ENCODE peak calls at places on chromosomes 3 and 15, in four cellular contexts. L is choroid plexus epithelial cell, W is pancreas, Q is kidney. S is an unnamed sample.

GRCh38 chr15:100438570-100438969 is 90.2 kb downstream of the CERS3 start:
- DNase-seq in L (peak; percentile 30), Q (no peak), W (no peak), S (no peak)

GRCh38 chr3:196639517-196640500 is at the start of gene NRROS:
- DNase-seq in Q (peak; percentile 87), L (peak; percentile 58), W (peak; percentile 59), S (peak; percentile 88)

GRCh38 chr3:112779558-112780480 is 66.8 kb downstream of the CD200R1L start:
- DNase-seq in W (no peak), Q (no peak), L (no peak), S (no peak)

GRCh38 chr3:127532561-127533203 is 57.9 kb downstream of the TPRA1 start:
- DNase-seq in Q (no peak), W (no peak), L (no peak), S (peak; percentile 17)

GRCh38 chr3:100089802-100090668 is 24.3 kb downstream of the FILIP1L start:
- DNase-seq in Q (no peak), L (peak; percentile 81), W (no peak), S (peak; percentile 81)

GRCh38 chr3:23004971-23005370 is 198.2 kb upstream of the UBE2E2 start:
- DNase-seq in W (no peak), Q (no peak), L (peak; percentile 78), S (no peak)

GRCh38 chr15:50145451-50145872 is 26.4 kb upstream of the ATP8B4 start:
- DNase-seq in W (no peak), L (peak; percentile 90), Q (no peak), S (no peak)

GRCh38 chr3:111299070-111299672 is 227.6 kb downstream of the NECTIN3 start:
- DNase-seq in L (peak; percentile 56), Q (no peak), W (no peak), S (peak; percentile 47)

GRCh38 chr3:143348486-143349327 is 229.1 kb downstream of the CHST2 start:
- DNase-seq in L (no peak), Q (no peak), W (no peak), S (no peak)

GRCh38 chr15:84736375-84736774 is 12.0 kb upstream of the ZNF592 start:
- DNase-seq in L (no peak), W (no peak), Q (no peak), S (no peak)

GRCh38 chr3:112742934-112743333 is 102.0 kb upstream of the CCDC80 start:
- DNase-seq in Q (no peak), W (no peak), L (no peak), S (no peak)

GRCh38 chr3:49653636-49654035 is 20.5 kb upstream of the APEH start:
- DNase-seq in W (no peak), Q (no peak), L (no peak), S (no peak)

GRCh38 chr3:99248913-99249312 is 347.4 kb upstream of the DCBLD2 start:
- DNase-seq in Q (no peak), L (peak; percentile 29), W (no peak), S (no peak)

GRCh38 chr15:66765478-66766281 is 63.6 kb downstream of the SMAD6 start:
- DNase-seq in W (peak; percentile 86), Q (peak; percentile 93), L (no peak), S (no peak)

GRCh38 chr3:197670361-197670760 is 66.3 kb downstream of the RUBCN start:
- DNase-seq in Q (no peak), L (no peak), W (no peak), S (no peak)

GRCh38 chr3:137020888-137021287 is 63.1 kb downstream of the IL20RB start:
- DNase-seq in L (no peak), W (no peak), Q (no peak), S (no peak)

GRCh38 chr15:29115093-29115991 is 154.3 kb downstream of the NSMCE3 start:
- DNase-seq in W (no peak), Q (no peak), L (peak; percentile 41), S (peak; percentile 88)

GRCh38 chr3:172305552-172305951 is 142.7 kb downstream of the GHSR start:
- DNase-seq in Q (no peak), L (peak; percentile 87), W (no peak), S (no peak)

GRCh38 chr3:112643621-112644236 is 2.8 kb upstream of the CCDC80 start:
- DNase-seq in Q (no peak), L (no peak), W (no peak), S (no peak)

GRCh38 chr15:36232491-36232890 is 346.9 kb upstream of the CDIN1 start:
- DNase-seq in W (no peak), L (no peak), Q (no peak), S (peak; percentile 63)

GRCh38 chr15:68313501-68314390 is 36.2 kb downstream of the FEM1B start:
- DNase-seq in L (no peak), Q (no peak), W (no peak), S (peak; percentile 38)

GRCh38 chr3:49654176-49654825 is 19.9 kb upstream of the APEH start:
- DNase-seq in Q (no peak), L (no peak), W (no peak), S (no peak)

GRCh38 chr15:51475736-51476135 is 134.3 kb downstream of the GLDN start:
- DNase-seq in W (no peak), Q (no peak), L (no peak), S (no peak)

GRCh38 chr15:36117394-36117793 is 462.0 kb upstream of the CDIN1 start:
- DNase-seq in W (no peak), L (no peak), Q (no peak), S (no peak)

GRCh38 chr15:66850078-66850991 is 148.3 kb downstream of the SMAD6 start:
- DNase-seq in W (peak; percentile 14), L (no peak), Q (peak; percentile 73), S (peak; percentile 77)

GRCh38 chr15:56786966-56787365 is 53.7 kb upstream of the ZNF280D start:
- DNase-seq in Q (no peak), W (no peak), L (peak; percentile 23), S (no peak)

GRCh38 chr3:98732239-98733054 is 30.7 kb upstream of the ST3GAL6 start:
- DNase-seq in Q (peak; percentile 84), W (peak; percentile 38), L (peak; percentile 26), S (peak; percentile 92)

GRCh38 chr3:123892195-123892594 is 8.1 kb upstream of the MYLK start:
- DNase-seq in L (no peak), Q (no peak), W (no peak), S (no peak)

GRCh38 chr3:112814256-112814655 is 32.4 kb downstream of the CD200R1L start:
- DNase-seq in W (no peak), L (peak; percentile 93), Q (no peak), S (no peak)

GRCh38 chr3:23992051-23992628 is 47.1 kb downstream of the NR1D2 start:
- DNase-seq in W (no peak), Q (no peak), L (peak; percentile 55), S (no peak)

GRCh38 chr3:10666621-10667020 is 149.4 kb upstream of the SLC6A11 start:
- DNase-seq in W (no peak), L (no peak), Q (no peak), S (no peak)

GRCh38 chr3:196537319-196537984 is 22.3 kb upstream of the SMCO1 start:
- DNase-seq in W (no peak), L (peak; percentile 23), Q (no peak), S (peak; percentile 76)

GRCh38 chr3:3579658-3580057 is 219.6 kb upstream of the LRRN1 start:
- DNase-seq in L (no peak), Q (no peak), W (no peak), S (no peak)

GRCh38 chr3:3573341-3573740 is 225.9 kb upstream of the LRRN1 start:
- DNase-seq in Q (no peak), W (no peak), L (no peak), S (no peak)

GRCh38 chr3:3577823-3578222 is 221.4 kb upstream of the LRRN1 start:
- DNase-seq in W (no peak), Q (no peak), L (no peak), S (no peak)

GRCh38 chr3:3578723-3579122 is 220.5 kb upstream of the LRRN1 start:
- DNase-seq in L (no peak), W (no peak), Q (no peak), S (no peak)
- H3K4me3 ChIP-seq in L (no peak overlapping the region), W (no peak overlapping the region), Q (no peak overlapping the region), S (no peak overlapping the region)

DNA sequence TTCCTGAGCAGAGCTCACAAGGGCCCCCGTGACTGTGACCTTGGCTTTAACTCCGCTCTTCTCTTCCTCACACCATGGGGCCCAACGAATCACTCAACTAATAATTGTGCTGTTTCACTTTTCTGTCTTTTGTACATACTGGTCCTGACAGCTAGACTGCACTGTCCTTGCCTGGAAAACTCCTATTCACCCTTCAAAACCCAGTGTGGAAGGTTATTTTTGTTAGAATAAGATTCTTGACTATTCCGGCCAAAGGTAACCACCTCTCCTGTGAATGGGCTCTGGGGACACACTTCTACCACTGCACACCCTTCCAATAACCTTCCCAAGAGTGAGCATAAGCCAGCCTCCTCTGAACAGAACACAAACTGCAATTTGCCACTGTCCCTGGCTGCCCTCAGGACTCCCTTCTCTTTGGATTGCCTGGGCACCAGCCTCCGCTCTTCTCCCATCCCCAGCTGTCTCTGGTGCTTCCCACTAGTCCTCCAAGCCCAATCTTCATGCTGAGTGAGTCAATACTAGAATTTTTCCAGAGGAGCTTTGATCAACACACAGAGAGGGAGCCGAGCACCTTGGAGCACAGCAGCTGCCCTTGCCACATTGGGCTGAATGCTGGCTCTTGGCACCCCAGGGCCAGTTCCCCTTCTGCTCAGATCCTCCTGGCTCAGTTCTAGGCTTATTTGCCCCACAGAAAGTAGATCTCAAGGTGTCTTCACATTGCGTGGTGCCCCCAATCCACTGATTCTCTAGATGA is 2.1 kb downstream of the SCN5A start:
- DNase-seq in L (no peak), W (no peak), Q (no peak), S (peak; percentile 47)
- H3K4me3 ChIP-seq in L (no peak overlapping the region), W (no peak overlapping the region), Q (no peak overlapping the region), S (no peak overlapping the region)

DNA sequence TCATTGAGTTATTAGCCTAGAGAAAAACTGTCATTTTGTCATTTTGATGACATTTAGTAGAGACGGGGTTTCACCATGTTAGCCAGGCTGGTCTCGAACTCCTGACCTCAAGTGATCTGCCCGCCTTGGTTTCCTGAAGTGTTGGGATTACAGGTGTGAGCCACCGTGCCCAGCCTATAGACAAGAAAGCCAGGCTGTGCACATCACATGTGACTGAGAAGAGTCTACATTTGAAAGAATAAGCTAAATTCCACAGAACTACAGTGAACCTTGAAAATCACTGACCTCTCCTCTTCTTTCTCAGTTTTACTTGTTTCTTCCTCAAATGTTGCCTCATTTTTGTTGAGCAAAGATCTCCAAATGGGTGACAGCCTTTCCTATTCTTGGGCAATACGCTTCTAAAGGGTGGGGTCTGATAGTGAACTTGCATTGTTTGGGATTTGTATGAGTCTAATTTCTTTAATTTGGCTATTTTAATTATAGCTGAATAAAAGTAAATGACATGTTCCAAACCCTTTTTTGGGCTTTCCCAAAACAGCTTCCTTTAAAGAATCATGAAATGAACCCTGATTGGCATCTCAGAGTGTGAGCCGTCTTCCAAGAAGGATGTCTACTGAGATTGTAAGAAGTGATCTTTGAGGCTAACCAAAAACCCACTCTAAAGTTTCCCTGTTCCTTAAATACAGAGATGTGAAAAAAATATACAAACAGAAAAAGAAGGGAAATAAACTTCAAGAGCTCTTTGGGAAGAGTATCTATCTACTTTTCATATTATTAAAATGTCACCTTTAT is 21.5 kb upstream of the SPTBN5 start:
- DNase-seq in L (no peak), W (no peak), Q (no peak), S (no peak)
- H3K4me3 ChIP-seq in L (no peak overlapping the region), W (no peak overlapping the region), Q (no peak overlapping the region), S (no peak overlapping the region)

GRCh38 chr15:64911317-64912186 is at the start of gene ANKDD1A:
- DNase-seq in Q (peak; percentile 87), W (peak; percentile 62), L (peak; percentile 38), S (peak; percentile 92)
- H3K4me3 ChIP-seq in Q (peak within 1 kb of the TSS; percentile 45), W (peak within 1 kb of the TSS; percentile 40), L (peak within 1 kb of the TSS; percentile 67), S (peak within 1 kb of the TSS; percentile 97)

GRCh38 chr3:101500208-101500607 is 12.8 kb downstream of the SENP7 start:
- DNase-seq in Q (no peak), L (no peak), W (no peak), S (no peak)

GRCh38 chr3:101495552-101495951 is 17.5 kb downstream of the SENP7 start:
- DNase-seq in L (no peak), Q (no peak), W (no peak), S (peak; percentile 60)

GRCh38 chr3:101501783-101502182 is 11.2 kb downstream of the SENP7 start:
- DNase-seq in L (no peak), Q (no peak), W (no peak), S (no peak)

GRCh38 chr3:101497803-101498202 is 15.2 kb downstream of the SENP7 start:
- DNase-seq in L (no peak), W (no peak), Q (no peak), S (no peak)
- H3K4me3 ChIP-seq in L (no peak overlapping the region), W (no peak overlapping the region), Q (no peak overlapping the region), S (no peak overlapping the region)